ENCODE peak calls at places on chromosome 10, in six cellular contexts. One of them, this sample, is unnamed.

GRCh38 chr10:56327117-56327516 is 33.9 kb downstream of the ZWINT start:
- DNase-seq in RPMI7951: no peak
- DNase-seq in NCI-H1436: no peak
- DNase-seq in iris pigment epithelial cell: no peak
- DNase-seq in PC-3: no peak
- DNase-seq in HS-5: no peak
- DNase-seq in this sample: no peak

GRCh38 chr10:102970497-102970896 is 52.4 kb downstream of the CNNM2 start:
- DNase-seq in NCI-H1436: no peak
- DNase-seq in HS-5: no peak
- DNase-seq in iris pigment epithelial cell: no peak
- DNase-seq in RPMI7951: no peak
- DNase-seq in PC-3: no peak
- DNase-seq in this sample: no peak

GRCh38 chr10:70440296-70441160 is 953 bp downstream of the NODAL start:
- DNase-seq in RPMI7951: no peak
- DNase-seq in iris pigment epithelial cell: no peak
- DNase-seq in NCI-H1436: no peak
- DNase-seq in HS-5: no peak
- DNase-seq in PC-3: no peak
- DNase-seq in this sample: no peak

GRCh38 chr10:30849636-30850035 is 182.0 kb downstream of the ZNF438 start:
- DNase-seq in NCI-H1436: no peak
- DNase-seq in RPMI7951: no peak
- DNase-seq in HS-5: no peak
- DNase-seq in PC-3: no peak
- DNase-seq in iris pigment epithelial cell: no peak
- DNase-seq in this sample: no peak

GRCh38 chr10:97243836-97244235 is 48.6 kb downstream of the ARHGAP19 start:
- DNase-seq in PC-3: no peak
- DNase-seq in iris pigment epithelial cell: no peak
- DNase-seq in NCI-H1436: no peak
- DNase-seq in RPMI7951: no peak
- DNase-seq in HS-5: no peak
- DNase-seq in this sample: no peak

GRCh38 chr10:115402690-115403089 is 309.5 kb downstream of the ATRNL1 start:
- DNase-seq in HS-5: peak; percentile 76
- DNase-seq in PC-3: peak; percentile 44
- DNase-seq in iris pigment epithelial cell: peak; percentile 69
- DNase-seq in NCI-H1436: no peak
- DNase-seq in RPMI7951: peak; percentile 2
- DNase-seq in this sample: no peak

GRCh38 chr10:21791276-21791675 is 212.3 kb downstream of the DNAJC1 start:
- DNase-seq in PC-3: no peak
- DNase-seq in iris pigment epithelial cell: no peak
- DNase-seq in HS-5: no peak
- DNase-seq in NCI-H1436: no peak
- DNase-seq in RPMI7951: no peak
- DNase-seq in this sample: no peak

GRCh38 chr10:122252805-122253204 is 18.3 kb upstream of the BTBD16 start:
- DNase-seq in PC-3: no peak
- DNase-seq in HS-5: no peak
- DNase-seq in iris pigment epithelial cell: no peak
- DNase-seq in NCI-H1436: no peak
- DNase-seq in RPMI7951: no peak
- DNase-seq in this sample: no peak

GRCh38 chr10:76582536-76582935 is 1055.1 kb downstream of the KCNMA1 start:
- DNase-seq in PC-3: peak; percentile 36
- DNase-seq in HS-5: no peak
- DNase-seq in iris pigment epithelial cell: peak; percentile 72
- DNase-seq in NCI-H1436: no peak
- DNase-seq in RPMI7951: no peak
- DNase-seq in this sample: no peak